ENCODE peak calls at places on chromosomes 13 and 19, in five cellular contexts. C is T-helper 17 cell, F is iPS-NIHi11, H is ascending aorta, W is mucosa of gallbladder. X is an unnamed sample.
A peak's percentile ranks its signal among the peaks of the same experiment; 100 is the strongest.

GRCh38 chr19:33407140-33407551 is 33.6 kb downstream of the CEBPG start:
- DNase-seq in C (no peak), F (no peak), H (no peak), W (no peak), X (no peak)

GRCh38 chr13:103250071-103250470 is 183.9 kb upstream of the SLC10A2 start:
- DNase-seq in C (no peak), F (no peak), H (no peak), W (no peak), X (no peak)

GRCh38 chr19:14683439-14683838 is 6.4 kb upstream of the ZNF333 start:
- DNase-seq in C (no peak), F (no peak), H (no peak), W (no peak), X (no peak)

GRCh38 chr19:39078436-39079200 is 5.5 kb upstream of the ACP7 start:
- DNase-seq in C (no peak), F (no peak), H (no peak), W (no peak), X (no peak)

GRCh38 chr19:861099-861755 is 1.8 kb downstream of the CFD start:
- DNase-seq in C (no peak), F (no peak), H (no peak), W (no peak), X (peak; percentile 63)

GRCh38 chr19:4399871-4400768 is at the start of gene SH3GL1:
- DNase-seq in C (peak; percentile 92), F (peak; percentile 86), H (peak; percentile 74), W (peak; percentile 92), X (peak; percentile 96)

GRCh38 chr19:21604351-21604926 is 99.0 kb downstream of the ZNF429 start:
- DNase-seq in C (no peak), F (peak; percentile 37), H (no peak), W (no peak), X (peak; percentile 54)

GRCh38 chr19:41156207-41156606 is 36.8 kb upstream of the CYP2S1 start:
- DNase-seq in C (no peak), F (no peak), H (no peak), W (no peak), X (no peak)

GRCh38 chr13:34867590-34867989 is 74.5 kb upstream of the NBEA start:
- DNase-seq in C (no peak), F (no peak), H (no peak), W (no peak), X (no peak)

GRCh38 chr13:113359556-113359955 is 4.4 kb downstream of the GRTP1 start:
- DNase-seq in C (no peak), F (no peak), H (no peak), W (no peak), X (no peak)

GRCh38 chr13:40665754-40666057 is 735 bp downstream of the FOXO1 start:
- DNase-seq in C (peak; percentile 18), F (no peak), H (no peak), W (no peak), X (peak; percentile 72)

GRCh38 chr19:38707512-38708114 is 36.7 kb downstream of the CAPN12 start:
- DNase-seq in C (no peak), F (no peak), H (no peak), W (peak; percentile 85), X (no peak)

GRCh38 chr13:28582892-28583240 is 76.1 kb upstream of the POMP start:
- DNase-seq in C (no peak), F (no peak), H (no peak), W (no peak), X (no peak)

GRCh38 chr13:50685491-50685890 is 158.0 kb downstream of the DLEU7 start:
- DNase-seq in C (no peak), F (peak; percentile 32), H (no peak), W (peak; percentile 56), X (no peak)

GRCh38 chr19:31152906-31153305 is 196.3 kb downstream of the TSHZ3 start:
- DNase-seq in C (no peak), F (no peak), H (no peak), W (no peak), X (no peak)

GRCh38 chr13:110388141-110388943 is 81.3 kb downstream of the COL4A2 start:
- DNase-seq in C (no peak), F (peak; percentile 68), H (peak; percentile 65), W (peak; percentile 37), X (peak; percentile 65)

GRCh38 chr19:51799311-51799997 is 4.5 kb downstream of the FPR3 start:
- DNase-seq in C (no peak), F (peak; percentile 14), H (peak; percentile 67), W (peak; percentile 88), X (no peak)

GRCh38 chr19:38389101-38389925 is 816 bp downstream of the SPRED3 start:
- DNase-seq in C (no peak), F (peak; percentile 47), H (no peak), W (no peak), X (peak; percentile 89)

GRCh38 chr19:31595521-31595920 is 246.3 kb upstream of the TSHZ3 start:
- DNase-seq in C (no peak), F (no peak), H (no peak), W (no peak), X (no peak)

GRCh38 chr19:55132453-55133129 is 15.2 kb upstream of the PPP1R12C start:
- DNase-seq in C (no peak), F (no peak), H (no peak), W (no peak), X (peak; percentile 65)

GRCh38 chr13:33250594-33250993 is 35.0 kb downstream of the STARD13 start:
- DNase-seq in C (no peak), F (no peak), H (no peak), W (no peak), X (no peak)

GRCh38 chr19:21023901-21024300 is 3.4 kb downstream of the ZNF430 start:
- DNase-seq in C (no peak), F (no peak), H (no peak), W (no peak), X (peak; percentile 4)

GRCh38 chr13:76886005-76886291 is 257 bp downstream of the KCTD12 start:
- DNase-seq in C (no peak), F (no peak), H (no peak), W (peak; percentile 19), X (no peak)

GRCh38 chr19:39139305-39140194 is 14.0 kb downstream of the PAK4 start:
- DNase-seq in C (no peak), F (peak; percentile 67), H (no peak), W (no peak), X (peak; percentile 85)

GRCh38 chr19:13744179-13744578 is 20.1 kb upstream of the MRI1 start:
- DNase-seq in C (no peak), F (no peak), H (no peak), W (no peak), X (no peak)

GRCh38 chr13:58238972-58239773 is 607.6 kb downstream of the PCDH17 start:
- DNase-seq in C (no peak), F (no peak), H (no peak), W (no peak), X (no peak)

GRCh38 chr19:22491746-22492145 is 69.6 kb upstream of the ZNF98 start:
- DNase-seq in C (no peak), F (no peak), H (no peak), W (no peak), X (no peak)

GRCh38 chr19:55289117-55289796 is 5.5 kb downstream of the BRSK1 start:
- DNase-seq in C (no peak), F (no peak), H (no peak), W (no peak), X (no peak)

GRCh38 chr19:3942790-3943409 is 10.0 kb downstream of the NMRK2 start:
- DNase-seq in C (no peak), F (no peak), H (no peak), W (no peak), X (no peak)

GRCh38 chr13:63403726-63404125 is 1988.1 kb upstream of the PCDH20 start:
- DNase-seq in C (no peak), F (no peak), H (no peak), W (no peak), X (no peak)

GRCh38 chr13:21054313-21054712 is 7.1 kb downstream of the LATS2 start:
- DNase-seq in C (no peak), F (no peak), H (no peak), W (no peak), X (no peak)

X was measured in H7.